ENCODE peak calls at places on chromosomes 13 and 19, in nine cellular contexts. D is HCT116, H is PC-3, T is neural progenitor cell, R is A549, G is GM23338, Y is astrocyte, J is IMR-90, E is fibroblast of lung. O is an unnamed sample.
A peak's percentile ranks its signal among the peaks of the same experiment; 100 is the strongest.

GRCh38 chr19:6766357-6767080 is 716 bp downstream of the SH2D3A start:
- DNase-seq in E (no peak), H (no peak), D (no peak), T (no peak), J (no peak), Y (no peak), G (no peak), R (no peak), O (no peak)

GRCh38 chr19:14114854-14115253 is 2.7 kb downstream of the PRKACA start:
- DNase-seq in H (peak; percentile 46), T (peak; percentile 60), D (no peak), G (peak; percentile 77), J (no peak), R (peak; percentile 48), E (no peak), Y (no peak), O (no peak)

GRCh38 chr19:46456930-46457329 is 14.4 kb downstream of the PNMA8A start:
- DNase-seq in E (no peak), T (no peak), G (no peak), J (no peak), H (no peak), D (no peak), R (no peak), Y (no peak), O (no peak)

GRCh38 chr19:23283925-23284324 is 33.7 kb upstream of the ZNF724 start:
- DNase-seq in E (peak; percentile 10), Y (peak; percentile 5), T (peak; percentile 55), R (no peak), H (peak; percentile 24), G (peak; percentile 88), J (peak; percentile 30), D (peak; percentile 18), O (peak; percentile 51)

GRCh38 chr19:9435279-9436268 is at the start of gene ZNF266:
- DNase-seq in H (peak; percentile 97), G (peak; percentile 98), T (peak; percentile 96), D (peak; percentile 87), R (peak; percentile 77), E (peak; percentile 90), J (peak; percentile 90), Y (peak; percentile 84), O (peak; percentile 96)

GRCh38 chr13:45434556-45435371 is 16.6 kb upstream of the SLC25A30 start:
- DNase-seq in G (no peak), D (no peak), J (no peak), R (no peak), H (no peak), T (no peak), Y (no peak), E (no peak), O (peak; percentile 51)

GRCh38 chr13:36954542-36954941 is 34.5 kb upstream of the SMAD9 start:
- DNase-seq in J (peak; percentile 1), R (no peak), T (no peak), Y (no peak), H (no peak), D (no peak), E (no peak), G (no peak), O (no peak)

GRCh38 chr19:7122701-7123100 is 53.2 kb downstream of the ZNF557 start:
- DNase-seq in T (no peak), D (no peak), H (no peak), E (no peak), Y (no peak), G (no peak), J (no peak), R (no peak), O (no peak)

GRCh38 chr13:77353980-77354379 is 27.1 kb upstream of the MYCBP2 start:
- DNase-seq in Y (no peak), E (no peak), D (no peak), G (no peak), T (no peak), R (no peak), J (no peak), H (no peak), O (no peak)

GRCh38 chr19:34962281-34962944 is 1.6 kb downstream of the ZNF792 start:
- DNase-seq in T (no peak), Y (no peak), H (peak; percentile 70), R (no peak), D (no peak), E (no peak), J (peak; percentile 16), G (no peak), O (no peak)

GRCh38 chr19:57004418-57004817 is 115.4 kb upstream of the USP29 start:
- DNase-seq in T (no peak), J (no peak), H (no peak), R (no peak), G (no peak), D (no peak), Y (no peak), E (no peak), O (no peak)

GRCh38 chr19:13026478-13026999 is 31.3 kb downstream of the NFIX start:
- DNase-seq in R (no peak), D (no peak), J (peak; percentile 57), G (no peak), T (no peak), H (peak; percentile 68), E (peak; percentile 74), Y (peak; percentile 68), O (peak; percentile 46)

GRCh38 chr19:7657047-7657779 is 11.6 kb upstream of the RETN start:
- DNase-seq in R (no peak), H (no peak), Y (no peak), J (no peak), E (no peak), D (no peak), T (peak; percentile 26), G (no peak), O (no peak)

GRCh38 chr19:35044317-35045117 is 3.0 kb downstream of the HPN start:
- DNase-seq in J (peak; percentile 43), E (peak; percentile 18), T (peak; percentile 60), Y (no peak), D (no peak), H (peak; percentile 62), R (peak; percentile 95), G (peak; percentile 73), O (peak; percentile 54)

GRCh38 chr19:2176336-2176994 is 12.7 kb downstream of the DOT1L start:
- DNase-seq in J (no peak), R (no peak), H (peak; percentile 70), E (peak; percentile 35), Y (no peak), G (no peak), D (no peak), T (no peak), O (peak; percentile 54)

GRCh38 chr13:24118576-24118975 is 41.9 kb upstream of the SPATA13 start:
- DNase-seq in D (no peak), H (no peak), E (no peak), J (no peak), R (no peak), Y (no peak), T (no peak), G (no peak), O (no peak)

GRCh38 chr19:55088543-55089265 is 13.0 kb downstream of the EPS8L1 start:
- DNase-seq in R (peak; percentile 81), G (peak; percentile 95), H (peak; percentile 92), D (no peak), J (peak; percentile 43), E (peak; percentile 32), T (peak; percentile 92), Y (no peak), O (peak; percentile 85)

GRCh38 chr19:47693489-47693888 is 19.7 kb upstream of the EHD2 start:
- DNase-seq in J (no peak), R (no peak), D (no peak), G (no peak), T (no peak), H (no peak), E (no peak), Y (no peak), O (no peak)
- TF ChIP-seq CTCF in J (no peak), R (no peak), D (peak; percentile 4), G (peak; percentile 26), T (no peak), H (no peak), E (no peak), Y (no peak), O (no peak)

GRCh38 chr13:111429064-111429558 is 108.7 kb downstream of the TEX29 start:
- DNase-seq in Y (no peak), G (peak; percentile 81), T (peak; percentile 69), E (peak; percentile 1), R (peak; percentile 48), J (peak; percentile 18), D (peak; percentile 58), H (peak; percentile 47), O (peak; percentile 73)
- H3K4me2 ChIP-seq in Y (no peak overlapping the region), G (peak overlapping the region; percentile 73), T (peak overlapping the region; percentile 62), E (no peak overlapping the region), R (peak overlapping the region; percentile 43), J (no peak overlapping the region), D (peak overlapping the region; percentile 65), H (no peak overlapping the region), O (peak overlapping the region; percentile 65)

GRCh38 chr13:42498521-42498920 is 75.4 kb upstream of the TNFSF11 start:
- DNase-seq in G (no peak), D (no peak), E (no peak), H (no peak), T (no peak), R (no peak), Y (no peak), J (no peak), O (no peak)
- TF ChIP-seq CTCF in G (peak; percentile 47), D (peak; percentile 31), E (no peak), H (no peak), T (no peak), R (no peak), Y (no peak), J (no peak), O (no peak)

GRCh38 chr19:41384351-41384750 is 8.0 kb downstream of the TMEM91 start:
- DNase-seq in H (no peak), G (no peak), T (no peak), Y (no peak), D (no peak), E (no peak), J (no peak), R (no peak), O (no peak)
- H3K4me2 ChIP-seq in H (no peak overlapping the region), G (no peak overlapping the region), T (no peak overlapping the region), Y (no peak overlapping the region), D (no peak overlapping the region), E (no peak overlapping the region), J (no peak overlapping the region), R (no peak overlapping the region), O (no peak overlapping the region)

DNA sequence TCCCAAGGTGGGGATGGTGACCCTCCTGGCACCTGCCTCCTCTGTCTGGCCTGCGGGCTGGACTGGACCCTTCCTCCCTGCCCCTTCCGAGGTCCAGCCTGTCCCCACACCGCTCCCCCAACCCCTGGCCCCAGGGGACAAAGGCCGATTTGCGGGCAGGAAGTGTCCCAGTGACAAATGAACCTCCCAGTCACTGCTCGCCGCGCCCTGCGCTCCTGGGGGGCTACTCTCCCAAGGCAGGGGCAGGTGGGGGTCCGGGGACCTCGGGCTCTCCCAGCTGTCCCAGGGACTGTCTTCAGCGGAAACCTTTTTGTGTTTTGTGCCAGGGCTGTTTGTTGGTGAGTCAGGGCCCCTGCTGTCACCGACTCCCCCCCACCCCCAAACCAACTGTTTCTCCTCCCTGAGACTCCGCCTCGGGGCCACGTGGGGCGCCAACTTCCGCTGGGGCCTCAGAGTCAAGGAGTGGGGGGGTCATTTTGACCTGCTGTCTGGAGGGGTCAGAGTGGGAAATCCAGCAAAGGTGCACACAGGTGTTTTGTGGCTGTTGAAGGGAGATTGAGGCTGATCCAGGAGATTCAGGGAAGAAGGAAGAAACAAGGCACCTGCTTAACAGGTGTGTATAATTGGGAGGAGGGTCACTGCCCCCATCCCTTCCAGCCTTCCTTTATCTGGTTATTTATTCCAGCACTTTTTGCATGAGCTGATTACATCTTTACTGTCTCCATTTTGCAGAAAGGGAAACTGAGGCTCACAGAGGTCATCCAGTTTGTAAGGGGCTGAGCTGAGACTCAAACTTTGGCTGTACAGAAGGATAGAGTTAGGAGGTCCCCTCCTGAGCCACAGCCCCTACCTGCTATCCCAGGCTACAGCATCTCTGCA is 831 bp downstream of the PGPEP1 start:
- DNase-seq in T (peak; percentile 39), G (peak; percentile 47), E (peak; percentile 48), R (no peak), D (no peak), Y (peak; percentile 22), J (peak; percentile 42), H (peak; percentile 51), O (peak; percentile 68)
- TF ChIP-seq CTCF in T (no peak), G (peak; percentile 11), E (no peak), R (no peak), D (no peak), Y (no peak), J (no peak), H (no peak), O (no peak)